ENCODE peak calls at places on chromosome 5, in nine cellular contexts. One of them, this sample, is unnamed.

GRCh38 chr5:115297043-115297442 is 589 bp upstream of the CCDC112 start:
- DNase-seq in MM.1S: no peak
- DNase-seq in activated T-cell treated with anti-CD3 and anti-CD28 coated beads for 1 hour: no peak
- DNase-seq in left ventricle myocardium superior: no peak
- DNase-seq in NCI-H82: no peak
- DNase-seq in dermis blood vessel endothelial cell: peak; percentile 3
- DNase-seq in COR-L47: no peak
- DNase-seq in NCI-H748 treated with DMSO at 0.1 percent for 48 hours: no peak
- DNase-seq in DMS153: no peak
- DNase-seq in this sample: no peak

GRCh38 chr5:74947961-74948613 is 81.9 kb upstream of the FAM169A start:
- DNase-seq in MM.1S: no peak
- DNase-seq in activated T-cell treated with anti-CD3 and anti-CD28 coated beads for 1 hour: no peak
- DNase-seq in left ventricle myocardium superior: no peak
- DNase-seq in NCI-H82: peak; percentile 6
- DNase-seq in dermis blood vessel endothelial cell: no peak
- DNase-seq in COR-L47: no peak
- DNase-seq in NCI-H748 treated with DMSO at 0.1 percent for 48 hours: no peak
- DNase-seq in DMS153: no peak
- DNase-seq in this sample: no peak

GRCh38 chr5:154395407-154396106 is 50.2 kb upstream of the SAP30L start:
- DNase-seq in MM.1S: peak; percentile 97
- DNase-seq in activated T-cell treated with anti-CD3 and anti-CD28 coated beads for 1 hour: no peak
- DNase-seq in left ventricle myocardium superior: no peak
- DNase-seq in NCI-H82: no peak
- DNase-seq in dermis blood vessel endothelial cell: peak; percentile 60
- DNase-seq in COR-L47: peak; percentile 71
- DNase-seq in NCI-H748 treated with DMSO at 0.1 percent for 48 hours: no peak
- DNase-seq in DMS153: peak; percentile 70
- DNase-seq in this sample: no peak

GRCh38 chr5:112687306-112687705 is 50.4 kb upstream of the APC start:
- DNase-seq in MM.1S: no peak
- DNase-seq in activated T-cell treated with anti-CD3 and anti-CD28 coated beads for 1 hour: no peak
- DNase-seq in left ventricle myocardium superior: no peak
- DNase-seq in NCI-H82: no peak
- DNase-seq in dermis blood vessel endothelial cell: no peak
- DNase-seq in COR-L47: peak; percentile 48
- DNase-seq in NCI-H748 treated with DMSO at 0.1 percent for 48 hours: no peak
- DNase-seq in DMS153: no peak
- DNase-seq in this sample: no peak

GRCh38 chr5:177370488-177371119 is 12.9 kb downstream of the RGS14 start:
- DNase-seq in MM.1S: peak; percentile 93
- DNase-seq in activated T-cell treated with anti-CD3 and anti-CD28 coated beads for 1 hour: peak; percentile 53
- DNase-seq in left ventricle myocardium superior: peak; percentile 80
- DNase-seq in NCI-H82: peak; percentile 93
- DNase-seq in dermis blood vessel endothelial cell: peak; percentile 93
- DNase-seq in COR-L47: peak; percentile 40
- DNase-seq in NCI-H748 treated with DMSO at 0.1 percent for 48 hours: no peak
- DNase-seq in DMS153: peak; percentile 80
- DNase-seq in this sample: peak; percentile 95

GRCh38 chr5:122295138-122295537 is 16.9 kb upstream of the SNCAIP start:
- DNase-seq in MM.1S: peak; percentile 58
- DNase-seq in activated T-cell treated with anti-CD3 and anti-CD28 coated beads for 1 hour: no peak
- DNase-seq in left ventricle myocardium superior: no peak
- DNase-seq in NCI-H82: peak; percentile 47
- DNase-seq in dermis blood vessel endothelial cell: peak; percentile 52
- DNase-seq in COR-L47: no peak
- DNase-seq in NCI-H748 treated with DMSO at 0.1 percent for 48 hours: peak; percentile 44
- DNase-seq in DMS153: no peak
- DNase-seq in this sample: no peak

GRCh38 chr5:14143843-14144585 is 872 bp downstream of the TRIO start:
- DNase-seq in MM.1S: peak; percentile 33
- DNase-seq in activated T-cell treated with anti-CD3 and anti-CD28 coated beads for 1 hour: peak; percentile 16
- DNase-seq in left ventricle myocardium superior: peak; percentile 72
- DNase-seq in NCI-H82: peak; percentile 39
- DNase-seq in dermis blood vessel endothelial cell: peak; percentile 51
- DNase-seq in COR-L47: no peak
- DNase-seq in NCI-H748 treated with DMSO at 0.1 percent for 48 hours: peak; percentile 61
- DNase-seq in DMS153: no peak
- DNase-seq in this sample: peak; percentile 92

GRCh38 chr5:106435185-106435584 is 1235.6 kb downstream of the EFNA5 start:
- DNase-seq in MM.1S: no peak
- DNase-seq in activated T-cell treated with anti-CD3 and anti-CD28 coated beads for 1 hour: no peak
- DNase-seq in left ventricle myocardium superior: no peak
- DNase-seq in NCI-H82: no peak
- DNase-seq in dermis blood vessel endothelial cell: no peak
- DNase-seq in COR-L47: no peak
- DNase-seq in NCI-H748 treated with DMSO at 0.1 percent for 48 hours: no peak
- DNase-seq in DMS153: no peak
- DNase-seq in this sample: no peak

GRCh38 chr5:81949479-81949878 is 22.3 kb upstream of the ATG10 start:
- DNase-seq in MM.1S: no peak
- DNase-seq in activated T-cell treated with anti-CD3 and anti-CD28 coated beads for 1 hour: no peak
- DNase-seq in left ventricle myocardium superior: no peak
- DNase-seq in NCI-H82: no peak
- DNase-seq in dermis blood vessel endothelial cell: no peak
- DNase-seq in COR-L47: no peak
- DNase-seq in NCI-H748 treated with DMSO at 0.1 percent for 48 hours: no peak
- DNase-seq in DMS153: no peak
- DNase-seq in this sample: no peak

GRCh38 chr5:63408984-63409383 is 553.3 kb downstream of the HTR1A start:
- DNase-seq in MM.1S: no peak
- DNase-seq in activated T-cell treated with anti-CD3 and anti-CD28 coated beads for 1 hour: no peak
- DNase-seq in left ventricle myocardium superior: no peak
- DNase-seq in NCI-H82: no peak
- DNase-seq in dermis blood vessel endothelial cell: no peak
- DNase-seq in COR-L47: no peak
- DNase-seq in NCI-H748 treated with DMSO at 0.1 percent for 48 hours: no peak
- DNase-seq in DMS153: no peak
- DNase-seq in this sample: no peak

GRCh38 chr5:172342907-172343306 is 59.3 kb upstream of the UBTD2 start:
- DNase-seq in MM.1S: no peak
- DNase-seq in activated T-cell treated with anti-CD3 and anti-CD28 coated beads for 1 hour: no peak
- DNase-seq in left ventricle myocardium superior: no peak
- DNase-seq in NCI-H82: no peak
- DNase-seq in dermis blood vessel endothelial cell: no peak
- DNase-seq in COR-L47: no peak
- DNase-seq in NCI-H748 treated with DMSO at 0.1 percent for 48 hours: no peak
- DNase-seq in DMS153: no peak
- DNase-seq in this sample: no peak

GRCh38 chr5:7251127-7251526 is 144.8 kb upstream of the ADCY2 start:
- DNase-seq in MM.1S: no peak
- DNase-seq in activated T-cell treated with anti-CD3 and anti-CD28 coated beads for 1 hour: no peak
- DNase-seq in left ventricle myocardium superior: no peak
- DNase-seq in NCI-H82: no peak
- DNase-seq in dermis blood vessel endothelial cell: no peak
- DNase-seq in COR-L47: no peak
- DNase-seq in NCI-H748 treated with DMSO at 0.1 percent for 48 hours: no peak
- DNase-seq in DMS153: no peak
- DNase-seq in this sample: no peak

GRCh38 chr5:149358294-149358651 is 427 bp downstream of the PCYOX1L start:
- DNase-seq in MM.1S: peak; percentile 36
- DNase-seq in activated T-cell treated with anti-CD3 and anti-CD28 coated beads for 1 hour: no peak
- DNase-seq in left ventricle myocardium superior: peak; percentile 63
- DNase-seq in NCI-H82: peak; percentile 25
- DNase-seq in dermis blood vessel endothelial cell: peak; percentile 26
- DNase-seq in COR-L47: peak; percentile 51
- DNase-seq in NCI-H748 treated with DMSO at 0.1 percent for 48 hours: peak; percentile 14
- DNase-seq in DMS153: no peak
- DNase-seq in this sample: peak; percentile 90

GRCh38 chr5:54795284-54795683 is 190.1 kb downstream of the ESM1 start:
- DNase-seq in MM.1S: no peak
- DNase-seq in activated T-cell treated with anti-CD3 and anti-CD28 coated beads for 1 hour: no peak
- DNase-seq in left ventricle myocardium superior: no peak
- DNase-seq in NCI-H82: no peak
- DNase-seq in dermis blood vessel endothelial cell: no peak
- DNase-seq in COR-L47: no peak
- DNase-seq in NCI-H748 treated with DMSO at 0.1 percent for 48 hours: no peak
- DNase-seq in DMS153: no peak
- DNase-seq in this sample: no peak

GRCh38 chr5:63111891-63112290 is 533.3 kb downstream of the LRRC70 start:
- DNase-seq in MM.1S: no peak
- DNase-seq in activated T-cell treated with anti-CD3 and anti-CD28 coated beads for 1 hour: no peak
- DNase-seq in left ventricle myocardium superior: no peak
- DNase-seq in NCI-H82: no peak
- DNase-seq in dermis blood vessel endothelial cell: no peak
- DNase-seq in COR-L47: no peak
- DNase-seq in NCI-H748 treated with DMSO at 0.1 percent for 48 hours: no peak
- DNase-seq in DMS153: no peak
- DNase-seq in this sample: no peak

GRCh38 chr5:2737273-2738155 is 14.0 kb downstream of the IRX2 start:
- DNase-seq in MM.1S: no peak
- DNase-seq in activated T-cell treated with anti-CD3 and anti-CD28 coated beads for 1 hour: no peak
- DNase-seq in left ventricle myocardium superior: no peak
- DNase-seq in NCI-H82: no peak
- DNase-seq in dermis blood vessel endothelial cell: no peak
- DNase-seq in COR-L47: no peak
- DNase-seq in NCI-H748 treated with DMSO at 0.1 percent for 48 hours: no peak
- DNase-seq in DMS153: no peak
- DNase-seq in this sample: peak; percentile 68

GRCh38 chr5:117621921-117622320 is 1047.3 kb upstream of the SEMA6A start:
- DNase-seq in MM.1S: no peak
- DNase-seq in activated T-cell treated with anti-CD3 and anti-CD28 coated beads for 1 hour: no peak
- DNase-seq in left ventricle myocardium superior: no peak
- DNase-seq in NCI-H82: no peak
- DNase-seq in dermis blood vessel endothelial cell: no peak
- DNase-seq in COR-L47: no peak
- DNase-seq in NCI-H748 treated with DMSO at 0.1 percent for 48 hours: no peak
- DNase-seq in DMS153: no peak
- DNase-seq in this sample: no peak

GRCh38 chr5:56481147-56481997 is 248.2 kb upstream of the ANKRD55 start:
- DNase-seq in MM.1S: peak; percentile 59
- DNase-seq in activated T-cell treated with anti-CD3 and anti-CD28 coated beads for 1 hour: peak; percentile 22
- DNase-seq in left ventricle myocardium superior: peak; percentile 73
- DNase-seq in NCI-H82: no peak
- DNase-seq in dermis blood vessel endothelial cell: peak; percentile 53
- DNase-seq in COR-L47: peak; percentile 7
- DNase-seq in NCI-H748 treated with DMSO at 0.1 percent for 48 hours: peak; percentile 20
- DNase-seq in DMS153: no peak
- DNase-seq in this sample: peak; percentile 87

GRCh38 chr5:74206571-74207550 is 433.7 kb downstream of the ENC1 start:
- DNase-seq in MM.1S: no peak
- DNase-seq in activated T-cell treated with anti-CD3 and anti-CD28 coated beads for 1 hour: no peak
- DNase-seq in left ventricle myocardium superior: peak; percentile 66
- DNase-seq in NCI-H82: no peak
- DNase-seq in dermis blood vessel endothelial cell: peak; percentile 83
- DNase-seq in COR-L47: peak; percentile 99
- DNase-seq in NCI-H748 treated with DMSO at 0.1 percent for 48 hours: peak; percentile 99
- DNase-seq in DMS153: peak; percentile 95
- DNase-seq in this sample: no peak

GRCh38 chr5:142748132-142748531 is 22.0 kb upstream of the ARHGAP26 start:
- DNase-seq in MM.1S: no peak
- DNase-seq in activated T-cell treated with anti-CD3 and anti-CD28 coated beads for 1 hour: no peak
- DNase-seq in left ventricle myocardium superior: no peak
- DNase-seq in NCI-H82: no peak
- DNase-seq in dermis blood vessel endothelial cell: peak; percentile 43
- DNase-seq in COR-L47: no peak
- DNase-seq in NCI-H748 treated with DMSO at 0.1 percent for 48 hours: no peak
- DNase-seq in DMS153: no peak
- DNase-seq in this sample: no peak

GRCh38 chr5:83368317-83368716 is 103.2 kb upstream of the VCAN start:
- DNase-seq in MM.1S: no peak
- DNase-seq in activated T-cell treated with anti-CD3 and anti-CD28 coated beads for 1 hour: no peak
- DNase-seq in left ventricle myocardium superior: no peak
- DNase-seq in NCI-H82: no peak
- DNase-seq in dermis blood vessel endothelial cell: no peak
- DNase-seq in COR-L47: no peak
- DNase-seq in NCI-H748 treated with DMSO at 0.1 percent for 48 hours: no peak
- DNase-seq in DMS153: no peak
- DNase-seq in this sample: peak; percentile 69

GRCh38 chr5:179378116-179378440 is 32.8 kb upstream of the ADAMTS2 start:
- DNase-seq in MM.1S: no peak
- DNase-seq in activated T-cell treated with anti-CD3 and anti-CD28 coated beads for 1 hour: no peak
- DNase-seq in left ventricle myocardium superior: no peak
- DNase-seq in NCI-H82: no peak
- DNase-seq in dermis blood vessel endothelial cell: no peak
- DNase-seq in COR-L47: no peak
- DNase-seq in NCI-H748 treated with DMSO at 0.1 percent for 48 hours: no peak
- DNase-seq in DMS153: no peak
- DNase-seq in this sample: no peak